ENCODE peak calls at places on chromosomes 16 and 17, in eight cellular contexts. One of them, this sample, is unnamed.

GRCh38 chr16:32116080-32116479 is 137.0 kb upstream of the TP53TG3D start:
- DNase-seq in DMS53: peak; percentile 5
- DNase-seq in stimulated activated effector memory CD8-positive, alpha-beta T cell treated with anti-CD3 and anti-CD28 coated beads, Interleukin-12 subunit alpha, Interleukin-12 subunit beta, amount 100 ng/mL, for 72 hours: no peak
- DNase-seq in prostate gland: no peak
- DNase-seq in naive thymus-derived CD8-positive, alpha-beta T cell: no peak
- DNase-seq in effector CD4-positive, alpha-beta T cell: no peak
- DNase-seq in left ventricle myocardium inferior: peak; percentile 7
- DNase-seq in stimulated activated naive CD8-positive, alpha-beta T cell treated with anti-CD3 and anti-CD28 coated beads, Interleukin-15, amount 100 ng/mL, for 72 hours: no peak
- DNase-seq in this sample: no peak

GRCh38 chr17:55699178-55699865 is 23.3 kb downstream of the TMEM100 start:
- DNase-seq in effector CD4-positive, alpha-beta T cell: no peak
- DNase-seq in stimulated activated effector memory CD8-positive, alpha-beta T cell treated with anti-CD3 and anti-CD28 coated beads, Interleukin-12 subunit alpha, Interleukin-12 subunit beta, amount 100 ng/mL, for 72 hours: no peak
- DNase-seq in prostate gland: no peak
- DNase-seq in DMS53: peak; percentile 37
- DNase-seq in left ventricle myocardium inferior: no peak
- DNase-seq in stimulated activated naive CD8-positive, alpha-beta T cell treated with anti-CD3 and anti-CD28 coated beads, Interleukin-15, amount 100 ng/mL, for 72 hours: no peak
- DNase-seq in naive thymus-derived CD8-positive, alpha-beta T cell: no peak
- DNase-seq in this sample: no peak

GRCh38 chr17:65328567-65328966 is 191.4 kb downstream of the RGS9 start:
- DNase-seq in naive thymus-derived CD8-positive, alpha-beta T cell: no peak
- DNase-seq in prostate gland: no peak
- DNase-seq in DMS53: no peak
- DNase-seq in stimulated activated naive CD8-positive, alpha-beta T cell treated with anti-CD3 and anti-CD28 coated beads, Interleukin-15, amount 100 ng/mL, for 72 hours: no peak
- DNase-seq in left ventricle myocardium inferior: no peak
- DNase-seq in effector CD4-positive, alpha-beta T cell: no peak
- DNase-seq in stimulated activated effector memory CD8-positive, alpha-beta T cell treated with anti-CD3 and anti-CD28 coated beads, Interleukin-12 subunit alpha, Interleukin-12 subunit beta, amount 100 ng/mL, for 72 hours: no peak
- DNase-seq in this sample: no peak

GRCh38 chr17:10875984-10876555 is 38.2 kb upstream of the PIRT start:
- DNase-seq in prostate gland: peak; percentile 19
- DNase-seq in DMS53: peak; percentile 39
- DNase-seq in left ventricle myocardium inferior: no peak
- DNase-seq in naive thymus-derived CD8-positive, alpha-beta T cell: no peak
- DNase-seq in effector CD4-positive, alpha-beta T cell: no peak
- DNase-seq in stimulated activated effector memory CD8-positive, alpha-beta T cell treated with anti-CD3 and anti-CD28 coated beads, Interleukin-12 subunit alpha, Interleukin-12 subunit beta, amount 100 ng/mL, for 72 hours: no peak
- DNase-seq in stimulated activated naive CD8-positive, alpha-beta T cell treated with anti-CD3 and anti-CD28 coated beads, Interleukin-15, amount 100 ng/mL, for 72 hours: peak; percentile 13
- DNase-seq in this sample: peak; percentile 10

GRCh38 chr17:75848523-75849303 is 4.5 kb upstream of the UNC13D start:
- DNase-seq in DMS53: peak; percentile 96
- DNase-seq in prostate gland: peak; percentile 80
- DNase-seq in left ventricle myocardium inferior: peak; percentile 65
- DNase-seq in naive thymus-derived CD8-positive, alpha-beta T cell: peak; percentile 68
- DNase-seq in stimulated activated naive CD8-positive, alpha-beta T cell treated with anti-CD3 and anti-CD28 coated beads, Interleukin-15, amount 100 ng/mL, for 72 hours: peak; percentile 63
- DNase-seq in stimulated activated effector memory CD8-positive, alpha-beta T cell treated with anti-CD3 and anti-CD28 coated beads, Interleukin-12 subunit alpha, Interleukin-12 subunit beta, amount 100 ng/mL, for 72 hours: peak; percentile 76
- DNase-seq in effector CD4-positive, alpha-beta T cell: peak; percentile 81
- DNase-seq in this sample: no peak

GRCh38 chr17:74059471-74059870 is 144.0 kb upstream of the RPL38 start:
- DNase-seq in stimulated activated naive CD8-positive, alpha-beta T cell treated with anti-CD3 and anti-CD28 coated beads, Interleukin-15, amount 100 ng/mL, for 72 hours: no peak
- DNase-seq in stimulated activated effector memory CD8-positive, alpha-beta T cell treated with anti-CD3 and anti-CD28 coated beads, Interleukin-12 subunit alpha, Interleukin-12 subunit beta, amount 100 ng/mL, for 72 hours: no peak
- DNase-seq in DMS53: peak; percentile 88
- DNase-seq in naive thymus-derived CD8-positive, alpha-beta T cell: no peak
- DNase-seq in left ventricle myocardium inferior: no peak
- DNase-seq in effector CD4-positive, alpha-beta T cell: no peak
- DNase-seq in prostate gland: no peak
- DNase-seq in this sample: no peak

GRCh38 chr16:4241601-4242270 is at the start of gene SRL:
- DNase-seq in left ventricle myocardium inferior: peak; percentile 55
- DNase-seq in effector CD4-positive, alpha-beta T cell: no peak
- DNase-seq in stimulated activated naive CD8-positive, alpha-beta T cell treated with anti-CD3 and anti-CD28 coated beads, Interleukin-15, amount 100 ng/mL, for 72 hours: no peak
- DNase-seq in prostate gland: no peak
- DNase-seq in DMS53: no peak
- DNase-seq in stimulated activated effector memory CD8-positive, alpha-beta T cell treated with anti-CD3 and anti-CD28 coated beads, Interleukin-12 subunit alpha, Interleukin-12 subunit beta, amount 100 ng/mL, for 72 hours: no peak
- DNase-seq in naive thymus-derived CD8-positive, alpha-beta T cell: no peak
- DNase-seq in this sample: no peak

GRCh38 chr17:15431201-15431600 is 36.2 kb downstream of the CDRT4 start:
- DNase-seq in stimulated activated naive CD8-positive, alpha-beta T cell treated with anti-CD3 and anti-CD28 coated beads, Interleukin-15, amount 100 ng/mL, for 72 hours: no peak
- DNase-seq in naive thymus-derived CD8-positive, alpha-beta T cell: no peak
- DNase-seq in DMS53: peak; percentile 80
- DNase-seq in effector CD4-positive, alpha-beta T cell: no peak
- DNase-seq in left ventricle myocardium inferior: no peak
- DNase-seq in prostate gland: no peak
- DNase-seq in stimulated activated effector memory CD8-positive, alpha-beta T cell treated with anti-CD3 and anti-CD28 coated beads, Interleukin-12 subunit alpha, Interleukin-12 subunit beta, amount 100 ng/mL, for 72 hours: no peak
- DNase-seq in this sample: peak; percentile 17